ENCODE peak calls at places on chromosomes 13 and 19, in six cellular contexts. Z, D, R, B, U and F are unnamed samples.

GRCh38 chr19:51365211-51366049 is 758 bp downstream of the ETFB start:
- DNase-seq in D (no peak), U (peak), Z (no peak), B (peak), R (peak), F (peak)

GRCh38 chr13:97944396-97945029 is 9.0 kb upstream of the IPO5 start:
- DNase-seq in R (no peak), B (no peak), U (no peak), D (no peak), Z (no peak), F (no peak)

GRCh38 chr19:19096641-19097627 is 33.1 kb downstream of the SLC25A42 start:
- DNase-seq in B (no peak), U (peak), Z (no peak), D (no peak), R (no peak), F (no peak)

GRCh38 chr13:72590091-72590490 is 137.3 kb downstream of the MZT1 start:
- DNase-seq in R (no peak), D (no peak), B (no peak), U (no peak), Z (no peak), F (no peak)

GRCh38 chr19:1766800-1767352 is 13.6 kb downstream of the ONECUT3 start:
- DNase-seq in D (no peak), B (peak), U (no peak), R (no peak), Z (no peak), F (peak)

GRCh38 chr13:51937320-51938290 is 73.6 kb downstream of the ATP7B start:
- DNase-seq in D (no peak), R (no peak), U (no peak), Z (no peak), B (no peak), F (no peak)

GRCh38 chr19:9917322-9917721 is 19.0 kb downstream of the OLFM2 start:
- DNase-seq in Z (peak), D (no peak), B (peak), U (peak), R (peak), F (peak)

GRCh38 chr13:26220575-26220974 is 1.5 kb downstream of the RNF6 start:
- DNase-seq in Z (no peak), U (no peak), R (peak), B (peak), D (no peak), F (peak)

GRCh38 chr13:47080616-47081015 is 183.8 kb upstream of the HTR2A start:
- DNase-seq in R (no peak), Z (no peak), D (no peak), U (no peak), B (no peak), F (no peak)

GRCh38 chr19:2045501-2046045 is 5.5 kb downstream of the MKNK2 start:
- DNase-seq in D (no peak), B (no peak), R (no peak), U (no peak), Z (no peak), F (no peak)

GRCh38 chr19:46635920-46636761 is at the start of gene GNG8:
- DNase-seq in R (no peak), D (no peak), U (no peak), Z (no peak), B (peak), F (no peak)

GRCh38 chr13:109275848-109276247 is 510.5 kb downstream of the IRS2 start:
- DNase-seq in Z (no peak), U (no peak), D (no peak), B (peak), R (no peak), F (peak)

GRCh38 chr19:38047641-38048040 is 140.6 kb downstream of the SIPA1L3 start:
- DNase-seq in R (no peak), B (no peak), Z (no peak), D (no peak), U (no peak), F (no peak)

GRCh38 chr13:84973661-84974060 is 825.6 kb downstream of the SLITRK6 start:
- DNase-seq in Z (no peak), R (no peak), B (no peak), D (no peak), U (no peak), F (no peak)

GRCh38 chr19:7851623-7852500 is 21.8 kb downstream of the EVI5L start:
- DNase-seq in D (no peak), R (no peak), Z (no peak), B (no peak), U (no peak), F (no peak)

GRCh38 chr13:109256866-109257760 is 529.3 kb downstream of the IRS2 start:
- DNase-seq in B (no peak), Z (peak), U (peak), R (peak), D (no peak), F (no peak)

GRCh38 chr13:74287672-74288169 is 153.5 kb upstream of the KLF12 start:
- DNase-seq in D (no peak), B (no peak), U (peak), Z (no peak), R (peak), F (peak)

GRCh38 chr19:8638078-8638619 is 7.7 kb downstream of the NFILZ start:
- DNase-seq in B (no peak), Z (peak), D (no peak), R (no peak), U (peak), F (peak)

GRCh38 chr19:33418871-33419762 is 45.6 kb downstream of the CEBPG start:
- DNase-seq in D (no peak), U (no peak), B (no peak), R (no peak), Z (no peak), F (no peak)

GRCh38 chr19:23321953-23322549 is 71.9 kb upstream of the ZNF724 start:
- DNase-seq in R (no peak), B (no peak), D (no peak), Z (no peak), U (no peak), F (peak)

GRCh38 chr19:57515218-57515617 is 11.9 kb upstream of the ZNF549 start:
- DNase-seq in B (no peak), R (no peak), D (no peak), U (no peak), Z (no peak), F (no peak)

GRCh38 chr19:36771275-36772231 is 1.1 kb downstream of the ZNF850 start:
- DNase-seq in D (peak), U (peak), R (peak), Z (no peak), B (peak), F (peak)

GRCh38 chr13:50215389-50215788 is 200.1 kb downstream of the KCNRG start:
- DNase-seq in Z (no peak), U (peak), B (no peak), D (no peak), R (no peak), F (no peak)

GRCh38 chr13:113069861-113070805 is 35.5 kb upstream of the F7 start:
- DNase-seq in B (no peak), Z (no peak), U (no peak), D (no peak), R (no peak), F (no peak)

GRCh38 chr19:54436561-54437229 is 12.3 kb upstream of the LENG8 start:
- DNase-seq in B (no peak), U (no peak), Z (no peak), D (no peak), R (no peak), F (no peak)

GRCh38 chr19:47179643-47180310 is 49.1 kb downstream of the SAE1 start:
- DNase-seq in R (peak), B (no peak), U (no peak), D (no peak), Z (no peak), F (no peak)

GRCh38 chr13:52348081-52348480 is 57.9 kb downstream of the THSD1 start:
- DNase-seq in R (peak), Z (no peak), D (no peak), U (no peak), B (no peak), F (no peak)

GRCh38 chr19:29320076-29320475 is 107.1 kb upstream of the UQCRFS1 start:
- DNase-seq in R (no peak), U (no peak), B (no peak), Z (no peak), D (no peak), F (no peak)

GRCh38 chr13:51475727-51476521 is 23.1 kb upstream of the INTS6 start:
- DNase-seq in D (no peak), Z (no peak), U (no peak), B (no peak), R (no peak), F (no peak)

GRCh38 chr13:98451676-98452105 is 125.2 kb downstream of the STK24 start:
- DNase-seq in Z (no peak), R (no peak), D (no peak), B (no peak), U (no peak), F (no peak)

GRCh38 chr19:39409886-39410619 is 2.4 kb upstream of the PLEKHG2 start:
- DNase-seq in Z (no peak), U (peak), R (peak), B (peak), D (no peak), F (peak)

GRCh38 chr19:39407394-39407643 is 672 bp downstream of the ZFP36 start:
- DNase-seq in R (no peak), D (no peak), U (no peak), B (no peak), Z (no peak), F (no peak)

GRCh38 chr19:39407644-39408391 is 1.2 kb downstream of the ZFP36 start:
- DNase-seq in R (no peak), Z (no peak), D (no peak), B (peak), U (no peak), F (no peak)

GRCh38 chr19:39409207-39409885 is 2.7 kb downstream of the ZFP36 start:
- DNase-seq in Z (peak), D (no peak), B (peak), U (peak), R (peak), F (peak)

DNA sequence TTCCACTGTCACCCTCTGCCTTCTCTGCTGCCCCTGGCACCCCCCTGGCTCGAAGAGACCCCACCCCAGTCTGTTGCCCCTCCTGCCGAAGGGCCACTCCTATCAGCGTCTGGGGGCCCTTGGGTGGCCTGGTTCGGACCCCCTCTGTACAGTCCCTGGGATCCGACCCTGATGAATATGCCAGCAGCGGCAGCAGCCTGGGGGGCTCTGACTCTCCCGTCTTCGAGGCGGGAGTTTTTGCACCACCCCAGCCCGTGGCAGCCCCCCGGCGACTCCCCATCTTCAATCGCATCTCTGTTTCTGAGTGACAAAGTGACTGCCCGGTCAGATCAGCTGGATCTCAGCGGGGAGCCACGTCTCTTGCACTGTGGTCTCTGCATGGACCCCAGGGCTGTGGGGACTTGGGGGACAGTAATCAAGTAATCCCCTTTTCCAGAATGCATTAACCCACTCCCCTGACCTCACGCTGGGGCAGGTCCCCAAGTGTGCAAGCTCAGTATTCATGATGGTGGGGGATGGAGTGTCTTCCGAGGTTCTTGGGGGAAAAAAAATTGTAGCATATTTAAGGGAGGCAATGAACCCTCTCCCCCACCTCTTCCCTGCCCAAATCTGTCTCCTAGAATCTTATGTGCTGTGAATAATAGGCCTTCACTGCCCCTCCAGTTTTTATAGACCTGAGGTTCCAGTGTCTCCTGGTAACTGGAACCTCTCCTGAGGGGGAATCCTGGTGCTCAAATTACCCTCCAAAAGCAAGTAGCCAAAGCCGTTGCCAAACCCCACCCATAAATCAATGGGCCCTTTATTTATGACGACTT is 2.0 kb downstream of the ZFP36 start:
- DNase-seq in D (no peak), B (no peak), U (no peak), Z (no peak), R (peak), F (no peak)
- TF ChIP-seq POLR2A in D (peak), B (peak), U (no peak), Z (no peak), R (no peak), F (no peak)

GRCh38 chr19:41546386-41546789 is 29.6 kb upstream of the CEACAM21 start:
- DNase-seq in B (no peak), Z (no peak), R (no peak), U (no peak), D (no peak), F (peak)
- TF ChIP-seq MYC in B (no peak), Z (no peak), R (no peak), U (no peak), D (no peak), F (no peak)

GRCh38 chr19:14449321-14449720 is 16.2 kb downstream of the PKN1 start:
- DNase-seq in Z (no peak), D (no peak), U (no peak), B (no peak), R (no peak), F (no peak)
- TF ChIP-seq CTCF in Z (no peak), D (no peak), U (no peak), B (no peak), R (no peak), F (no peak)

GRCh38 chr19:13376537-13376936 is 129.7 kb downstream of the CACNA1A start:
- DNase-seq in D (no peak), R (no peak), U (no peak), B (no peak), Z (no peak), F (no peak)

GRCh38 chr19:13382633-13382938 is 123.7 kb downstream of the CACNA1A start:
- DNase-seq in Z (no peak), B (no peak), R (no peak), U (no peak), D (no peak), F (no peak)

GRCh38 chr19:13381827-13382632 is 124.2 kb downstream of the CACNA1A start:
- DNase-seq in U (no peak), B (peak), R (no peak), Z (no peak), D (no peak), F (no peak)
- TF ChIP-seq POLR2A in U (no peak), B (no peak), R (no peak), Z (no peak), D (no peak), F (no peak)

GRCh38 chr13:40061466-40062450 is 406.3 kb downstream of the COG6 start:
- DNase-seq in D (no peak), B (no peak), R (no peak), Z (no peak), U (no peak), F (no peak)
- TF ChIP-seq MYC in D (no peak), B (no peak), R (no peak), Z (no peak), U (no peak), F (no peak)

GRCh38 chr19:52963229-52963760 is 614 bp upstream of the ZNF816 start:
- DNase-seq in B (no peak), D (no peak), R (no peak), Z (no peak), U (peak), F (no peak)
- TF ChIP-seq CTCF in B (no peak), D (no peak), R (no peak), Z (no peak), U (peak), F (no peak)

GRCh38 chr19:3459322-3459881 is 20.9 kb downstream of the SMIM24 start:
- DNase-seq in B (peak), U (no peak), R (peak), D (no peak), Z (peak), F (no peak)

GRCh38 chr19:3457531-3458228 is 22.6 kb downstream of the SMIM24 start:
- DNase-seq in B (no peak), Z (no peak), U (no peak), D (no peak), R (no peak), F (no peak)

GRCh38 chr19:3458229-3458555 is 22.1 kb downstream of the SMIM24 start:
- DNase-seq in Z (no peak), B (no peak), R (no peak), U (no peak), D (no peak), F (no peak)

GRCh38 chr19:3458595-3459284 is 21.6 kb downstream of the SMIM24 start:
- DNase-seq in Z (no peak), B (no peak), D (no peak), R (no peak), U (no peak), F (no peak)

DNA sequence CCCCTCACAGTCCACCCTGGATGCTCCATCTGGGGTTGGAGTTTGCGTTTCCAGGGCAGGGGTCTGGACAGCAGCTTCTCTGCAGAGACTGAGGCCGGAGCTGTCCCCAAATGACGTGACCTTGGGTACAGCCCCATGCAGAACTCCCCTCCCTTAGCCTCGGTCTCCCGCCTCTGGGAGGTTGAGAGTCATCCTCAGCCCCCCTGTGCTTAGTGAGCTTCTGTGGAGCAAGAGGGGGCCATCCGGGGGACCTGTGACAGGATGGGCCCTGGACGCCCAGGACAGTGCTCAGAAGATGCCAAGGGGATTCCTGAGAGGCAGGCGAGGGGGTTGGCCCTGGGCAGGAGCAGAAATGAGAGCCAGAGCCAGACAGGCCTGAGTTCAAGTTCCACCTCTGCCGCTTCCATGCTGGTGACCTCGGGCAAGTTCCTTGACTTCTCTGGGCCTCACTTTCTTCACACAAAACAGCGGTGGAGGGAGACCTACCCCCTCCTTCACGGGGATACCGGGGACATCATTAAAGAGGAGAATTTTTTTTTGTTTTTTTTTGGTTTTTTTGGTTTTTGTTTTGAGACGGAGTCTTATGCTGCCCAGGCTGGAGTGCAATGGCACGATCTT is 20.3 kb downstream of the SMIM24 start:
- DNase-seq in D (no peak), U (no peak), R (no peak), B (no peak), Z (no peak), F (no peak)
- TF ChIP-seq POLR2A in D (no peak), U (no peak), R (no peak), B (no peak), Z (no peak), F (no peak)

GRCh38 chr13:44142911-44143665 is 230.5 kb upstream of the SERP2 start:
- DNase-seq in B (peak), U (no peak), R (peak), D (no peak), Z (peak), F (no peak)
- TF ChIP-seq MYC in B (no peak), U (no peak), R (no peak), D (no peak), Z (no peak), F (no peak)

GRCh38 chr19:11380653-11381534 is 3.2 kb downstream of the EPOR start:
- DNase-seq in D (peak), B (no peak), Z (peak), U (peak), R (peak), F (peak)
- TF ChIP-seq CTCF in D (peak), B (no peak), Z (peak), U (peak), R (peak), F (peak)

GRCh38 chr19:16381756-16382401 is 57.3 kb downstream of the KLF2 start:
- DNase-seq in U (no peak), R (no peak), Z (no peak), D (no peak), B (no peak), F (no peak)
- TF ChIP-seq POLR2A in U (no peak), R (no peak), Z (no peak), D (no peak), B (no peak), F (no peak)